ENCODE peak calls at places on chromosomes 4 and X, in four cellular contexts. Y is SW 1271, T is RWPE1, U is D341Med. V is an unnamed sample.

GRCh38 chr4:24102621-24103020 is 212.8 kb upstream of the PPARGC1A start:
- DNase-seq in T (no peak), U (no peak), Y (no peak), V (no peak)

GRCh38 chr4:151284534-151285245 is 7.7 kb downstream of the PRSS48 start:
- DNase-seq in Y (no peak), T (no peak), U (no peak), V (no peak)

GRCh38 chr4:56134272-56134671 is 185.5 kb downstream of the CEP135 start:
- DNase-seq in T (no peak), Y (no peak), U (no peak), V (no peak)

GRCh38 chrX:103789004-103789403 is 12.4 kb downstream of the PLP1 start:
- DNase-seq in U (no peak), T (no peak), Y (no peak), V (no peak)

GRCh38 chrX:98448524-98448923 is 1564.8 kb downstream of the RPA4 start:
- DNase-seq in T (no peak), U (no peak), Y (no peak), V (no peak)

GRCh38 chrX:118718737-118719136 is 8.7 kb upstream of the IL13RA1 start:
- DNase-seq in U (no peak), Y (no peak), T (no peak), V (no peak)

GRCh38 chrX:131728295-131729145 is 184.6 kb downstream of the OR13H1 start:
- DNase-seq in U (no peak), T (no peak), Y (no peak), V (peak; percentile 77)

GRCh38 chr4:137387924-137388323 is 144.4 kb downstream of the PCDH18 start:
- DNase-seq in Y (no peak), T (no peak), U (no peak), V (no peak)

GRCh38 chrX:146224442-146224841 is 406.8 kb downstream of the SLITRK2 start:
- DNase-seq in T (no peak), Y (no peak), U (no peak), V (no peak)

GRCh38 chrX:134688181-134688580 is 29.9 kb upstream of the PLAC1 start:
- DNase-seq in U (no peak), Y (no peak), T (no peak), V (no peak)

GRCh38 chr4:102642571-102643298 is 118.0 kb downstream of the MANBA start:
- DNase-seq in U (no peak), T (no peak), Y (no peak), V (no peak)

GRCh38 chr4:119300072-119300387 is 21.9 kb downstream of the FABP2 start:
- DNase-seq in T (peak; percentile 28), U (peak; percentile 36), Y (no peak), V (no peak)

GRCh38 chrX:147850875-147851274 is 60.8 kb upstream of the FMR1 start:
- DNase-seq in U (no peak), Y (no peak), T (no peak), V (no peak)